ENCODE peak calls at places on chromosomes 16 and 17, in nine cellular contexts. One of them, this sample, is unnamed.
A peak's percentile ranks its signal among the peaks of the same experiment; 100 is the strongest.

GRCh38 chr17:12691173-12691572 is 25.5 kb downstream of the MYOCD start:
- DNase-seq in spleen: no peak
- DNase-seq in heart left ventricle: no peak
- DNase-seq in aorta: peak; percentile 77
- DNase-seq in prostate gland: no peak
- DNase-seq in thyroid gland: no peak
- DNase-seq in K562: no peak
- DNase-seq in CD8-positive, alpha-beta memory T cell: no peak
- DNase-seq in stomach: no peak
- DNase-seq in this sample: no peak

GRCh38 chr16:77888786-77889185 is 100.4 kb downstream of the VAT1L start:
- DNase-seq in spleen: no peak
- DNase-seq in heart left ventricle: no peak
- DNase-seq in K562: no peak
- DNase-seq in aorta: no peak
- DNase-seq in CD8-positive, alpha-beta memory T cell: no peak
- DNase-seq in thyroid gland: no peak
- DNase-seq in stomach: no peak
- DNase-seq in prostate gland: no peak
- DNase-seq in this sample: no peak

GRCh38 chr16:80900593-80900954 is 96.2 kb upstream of the CDYL2 start:
- DNase-seq in stomach: no peak
- DNase-seq in K562: no peak
- DNase-seq in thyroid gland: no peak
- DNase-seq in spleen: no peak
- DNase-seq in heart left ventricle: no peak
- DNase-seq in prostate gland: no peak
- DNase-seq in aorta: no peak
- DNase-seq in CD8-positive, alpha-beta memory T cell: no peak
- DNase-seq in this sample: no peak

GRCh38 chr16:59899940-59900339 is 1165.8 kb upstream of the GOT2 start:
- DNase-seq in K562: no peak
- DNase-seq in aorta: no peak
- DNase-seq in CD8-positive, alpha-beta memory T cell: no peak
- DNase-seq in heart left ventricle: no peak
- DNase-seq in spleen: no peak
- DNase-seq in prostate gland: no peak
- DNase-seq in stomach: no peak
- DNase-seq in thyroid gland: no peak
- DNase-seq in this sample: no peak

GRCh38 chr17:75691371-75692290 is 24.5 kb downstream of the SAP30BP start:
- DNase-seq in CD8-positive, alpha-beta memory T cell: no peak
- DNase-seq in heart left ventricle: no peak
- DNase-seq in aorta: peak; percentile 27
- DNase-seq in stomach: no peak
- DNase-seq in prostate gland: peak; percentile 80
- DNase-seq in thyroid gland: no peak
- DNase-seq in spleen: peak; percentile 34
- DNase-seq in K562: no peak
- DNase-seq in this sample: no peak

GRCh38 chr17:42249681-42250446 is 26.3 kb downstream of the STAT5B start:
- DNase-seq in aorta: no peak
- DNase-seq in prostate gland: no peak
- DNase-seq in thyroid gland: no peak
- DNase-seq in heart left ventricle: no peak
- DNase-seq in K562: no peak
- DNase-seq in CD8-positive, alpha-beta memory T cell: no peak
- DNase-seq in spleen: no peak
- DNase-seq in stomach: no peak
- DNase-seq in this sample: no peak

GRCh38 chr17:81991684-81992513 is 14.5 kb downstream of the ASPSCR1 start:
- DNase-seq in aorta: peak; percentile 90
- DNase-seq in CD8-positive, alpha-beta memory T cell: no peak
- DNase-seq in heart left ventricle: peak; percentile 80
- DNase-seq in prostate gland: peak; percentile 87
- DNase-seq in spleen: no peak
- DNase-seq in thyroid gland: peak; percentile 94
- DNase-seq in K562: no peak
- DNase-seq in stomach: peak; percentile 96
- DNase-seq in this sample: peak; percentile 93

GRCh38 chr16:31439519-31439918 is 3.1 kb downstream of the ZNF843 start:
- DNase-seq in K562: no peak
- DNase-seq in prostate gland: no peak
- DNase-seq in heart left ventricle: no peak
- DNase-seq in spleen: no peak
- DNase-seq in thyroid gland: no peak
- DNase-seq in stomach: no peak
- DNase-seq in aorta: no peak
- DNase-seq in CD8-positive, alpha-beta memory T cell: no peak
- DNase-seq in this sample: no peak

GRCh38 chr17:63611354-63611753 is 10.7 kb downstream of the TACO1 start:
- DNase-seq in prostate gland: no peak
- DNase-seq in K562: no peak
- DNase-seq in aorta: no peak
- DNase-seq in spleen: no peak
- DNase-seq in stomach: no peak
- DNase-seq in heart left ventricle: no peak
- DNase-seq in thyroid gland: no peak
- DNase-seq in CD8-positive, alpha-beta memory T cell: no peak
- DNase-seq in this sample: no peak

GRCh38 chr16:82954224-82954929 is 327.6 kb downstream of the CDH13 start:
- DNase-seq in prostate gland: no peak
- DNase-seq in CD8-positive, alpha-beta memory T cell: no peak
- DNase-seq in K562: no peak
- DNase-seq in aorta: no peak
- DNase-seq in thyroid gland: no peak
- DNase-seq in stomach: no peak
- DNase-seq in heart left ventricle: no peak
- DNase-seq in spleen: no peak
- DNase-seq in this sample: no peak

GRCh38 chr17:47106130-47106529 is 83.0 kb downstream of the CDC27 start:
- DNase-seq in CD8-positive, alpha-beta memory T cell: no peak
- DNase-seq in aorta: no peak
- DNase-seq in spleen: no peak
- DNase-seq in stomach: no peak
- DNase-seq in K562: peak; percentile 30
- DNase-seq in heart left ventricle: no peak
- DNase-seq in prostate gland: no peak
- DNase-seq in thyroid gland: no peak
- DNase-seq in this sample: no peak

GRCh38 chr16:46568472-46569230 is 52.5 kb downstream of the SHCBP1 start:
- DNase-seq in CD8-positive, alpha-beta memory T cell: no peak
- DNase-seq in prostate gland: no peak
- DNase-seq in K562: no peak
- DNase-seq in thyroid gland: no peak
- DNase-seq in heart left ventricle: no peak
- DNase-seq in aorta: no peak
- DNase-seq in spleen: no peak
- DNase-seq in stomach: no peak
- DNase-seq in this sample: no peak

GRCh38 chr17:13568746-13569739 is 32.7 kb downstream of the HS3ST3A1 start:
- DNase-seq in thyroid gland: no peak
- DNase-seq in stomach: no peak
- DNase-seq in K562: no peak
- DNase-seq in aorta: no peak
- DNase-seq in spleen: no peak
- DNase-seq in prostate gland: no peak
- DNase-seq in CD8-positive, alpha-beta memory T cell: no peak
- DNase-seq in heart left ventricle: no peak
- DNase-seq in this sample: no peak

GRCh38 chr16:22001591-22001990 is 675 bp upstream of the PDZD9 start:
- DNase-seq in CD8-positive, alpha-beta memory T cell: no peak
- DNase-seq in K562: no peak
- DNase-seq in thyroid gland: no peak
- DNase-seq in aorta: no peak
- DNase-seq in spleen: no peak
- DNase-seq in heart left ventricle: no peak
- DNase-seq in stomach: no peak
- DNase-seq in prostate gland: no peak
- DNase-seq in this sample: no peak

GRCh38 chr17:83119987-83120864 is 40.8 kb downstream of the METRNL start:
- DNase-seq in thyroid gland: no peak
- DNase-seq in spleen: peak; percentile 94
- DNase-seq in stomach: no peak
- DNase-seq in aorta: peak; percentile 72
- DNase-seq in K562: no peak
- DNase-seq in heart left ventricle: no peak
- DNase-seq in prostate gland: no peak
- DNase-seq in CD8-positive, alpha-beta memory T cell: no peak
- DNase-seq in this sample: no peak

GRCh38 chr17:62162898-62163297 is 97.8 kb upstream of the MED13 start:
- DNase-seq in K562: no peak
- DNase-seq in spleen: no peak
- DNase-seq in aorta: no peak
- DNase-seq in stomach: no peak
- DNase-seq in CD8-positive, alpha-beta memory T cell: no peak
- DNase-seq in thyroid gland: no peak
- DNase-seq in heart left ventricle: no peak
- DNase-seq in prostate gland: no peak
- DNase-seq in this sample: no peak

GRCh38 chr17:47663997-47664941 is 14.6 kb downstream of the KPNB1 start:
- DNase-seq in K562: peak; percentile 47
- DNase-seq in heart left ventricle: peak; percentile 42
- DNase-seq in prostate gland: peak; percentile 51
- DNase-seq in spleen: peak; percentile 82
- DNase-seq in stomach: peak; percentile 65
- DNase-seq in CD8-positive, alpha-beta memory T cell: peak; percentile 50
- DNase-seq in aorta: no peak
- DNase-seq in thyroid gland: peak; percentile 71
- DNase-seq in this sample: no peak

GRCh38 chr17:43085489-43085888 is 39.7 kb downstream of the BRCA1 start:
- DNase-seq in aorta: no peak
- DNase-seq in stomach: no peak
- DNase-seq in CD8-positive, alpha-beta memory T cell: no peak
- DNase-seq in K562: no peak
- DNase-seq in thyroid gland: peak; percentile 18
- DNase-seq in heart left ventricle: no peak
- DNase-seq in spleen: no peak
- DNase-seq in prostate gland: no peak
- DNase-seq in this sample: no peak

GRCh38 chr17:40813804-40814203 is 8.6 kb downstream of the KRT10 start:
- DNase-seq in aorta: no peak
- DNase-seq in heart left ventricle: no peak
- DNase-seq in spleen: no peak
- DNase-seq in K562: no peak
- DNase-seq in thyroid gland: no peak
- DNase-seq in stomach: no peak
- DNase-seq in prostate gland: no peak
- DNase-seq in CD8-positive, alpha-beta memory T cell: no peak
- DNase-seq in this sample: no peak

GRCh38 chr17:7237266-7237760 is 1.9 kb downstream of the PHF23 start:
- DNase-seq in K562: no peak
- DNase-seq in aorta: no peak
- DNase-seq in heart left ventricle: no peak
- DNase-seq in thyroid gland: no peak
- DNase-seq in CD8-positive, alpha-beta memory T cell: no peak
- DNase-seq in stomach: no peak
- DNase-seq in prostate gland: no peak
- DNase-seq in spleen: no peak
- DNase-seq in this sample: no peak
- H3K4me1 ChIP-seq in K562: peaks cover 37% of the 10 kb centered on the region
- H3K4me1 ChIP-seq in aorta: no peaks in the 10 kb centered on the region
- H3K4me1 ChIP-seq in heart left ventricle: peaks cover 24% of the 10 kb centered on the region
- H3K4me1 ChIP-seq in thyroid gland: peaks cover 47% of the 10 kb centered on the region
- H3K4me1 ChIP-seq in CD8-positive, alpha-beta memory T cell: peaks cover 52% of the 10 kb centered on the region
- H3K4me1 ChIP-seq in stomach: peaks cover 66% of the 10 kb centered on the region
- H3K4me1 ChIP-seq in prostate gland: peaks cover 18% of the 10 kb centered on the region
- H3K4me1 ChIP-seq in spleen: peaks cover 76% of the 10 kb centered on the region
- H3K4me1 ChIP-seq in this sample: peaks cover 6% of the 10 kb centered on the region

GRCh38 chr17:57530026-57530425 is 215.1 kb downstream of the CCDC182 start:
- DNase-seq in aorta: no peak
- DNase-seq in K562: no peak
- DNase-seq in CD8-positive, alpha-beta memory T cell: no peak
- DNase-seq in stomach: no peak
- DNase-seq in spleen: no peak
- DNase-seq in heart left ventricle: no peak
- DNase-seq in prostate gland: no peak
- DNase-seq in thyroid gland: peak; percentile 32
- DNase-seq in this sample: no peak
- H3K27ac ChIP-seq in aorta: no peak overlapping the region
- H3K27ac ChIP-seq in K562: no peak overlapping the region
- H3K27ac ChIP-seq in CD8-positive, alpha-beta memory T cell: no peak overlapping the region
- H3K27ac ChIP-seq in stomach: no peak overlapping the region
- H3K27ac ChIP-seq in spleen: no peak overlapping the region
- H3K27ac ChIP-seq in heart left ventricle: no peak overlapping the region
- H3K27ac ChIP-seq in prostate gland: no peak overlapping the region
- H3K27ac ChIP-seq in thyroid gland: no peak overlapping the region
- H3K27ac ChIP-seq in this sample: no peak overlapping the region

GRCh38 chr16:67942200-67942509 is 1.8 kb downstream of the LCAT start:
- DNase-seq in heart left ventricle: no peak
- DNase-seq in prostate gland: no peak
- DNase-seq in stomach: no peak
- DNase-seq in thyroid gland: peak; percentile 35
- DNase-seq in aorta: peak; percentile 78
- DNase-seq in spleen: no peak
- DNase-seq in CD8-positive, alpha-beta memory T cell: no peak
- DNase-seq in K562: peak; percentile 64
- DNase-seq in this sample: no peak
- H3K36me3 ChIP-seq in heart left ventricle: peaks cover 79% of the 10 kb centered on the region
- H3K36me3 ChIP-seq in prostate gland: peaks cover 12% of the 10 kb centered on the region
- H3K36me3 ChIP-seq in stomach: peaks cover 54% of the 10 kb centered on the region
- H3K36me3 ChIP-seq in thyroid gland: peaks cover 31% of the 10 kb centered on the region
- H3K36me3 ChIP-seq in aorta: peaks cover 21% of the 10 kb centered on the region
- H3K36me3 ChIP-seq in spleen: peaks cover 25% of the 10 kb centered on the region
- H3K36me3 ChIP-seq in CD8-positive, alpha-beta memory T cell: peaks cover 5% of the 10 kb centered on the region
- H3K36me3 ChIP-seq in K562: peaks cover 65% of the 10 kb centered on the region
- H3K36me3 ChIP-seq in this sample: peaks cover 7% of the 10 kb centered on the region

GRCh38 chr17:60165223-60165622 is 15.4 kb downstream of the CA4 start:
- DNase-seq in prostate gland: no peak
- DNase-seq in aorta: no peak
- DNase-seq in heart left ventricle: no peak
- DNase-seq in K562: peak; percentile 26
- DNase-seq in stomach: no peak
- DNase-seq in CD8-positive, alpha-beta memory T cell: no peak
- DNase-seq in spleen: no peak
- DNase-seq in thyroid gland: no peak
- DNase-seq in this sample: no peak

GRCh38 chr17:60165976-60166375 is 16.2 kb downstream of the CA4 start:
- DNase-seq in CD8-positive, alpha-beta memory T cell: no peak
- DNase-seq in K562: peak; percentile 12
- DNase-seq in spleen: no peak
- DNase-seq in heart left ventricle: no peak
- DNase-seq in thyroid gland: no peak
- DNase-seq in stomach: peak; percentile 69
- DNase-seq in prostate gland: no peak
- DNase-seq in aorta: no peak
- DNase-seq in this sample: no peak

GRCh38 chr17:60163108-60163784 is 13.5 kb downstream of the CA4 start:
- DNase-seq in stomach: no peak
- DNase-seq in aorta: no peak
- DNase-seq in spleen: no peak
- DNase-seq in K562: peak; percentile 31
- DNase-seq in thyroid gland: no peak
- DNase-seq in prostate gland: no peak
- DNase-seq in heart left ventricle: peak; percentile 56
- DNase-seq in CD8-positive, alpha-beta memory T cell: no peak
- DNase-seq in this sample: no peak

GRCh38 chr17:60164164-60164563 is 14.4 kb downstream of the CA4 start:
- DNase-seq in stomach: no peak
- DNase-seq in heart left ventricle: no peak
- DNase-seq in prostate gland: no peak
- DNase-seq in aorta: no peak
- DNase-seq in spleen: no peak
- DNase-seq in thyroid gland: no peak
- DNase-seq in K562: no peak
- DNase-seq in CD8-positive, alpha-beta memory T cell: no peak
- DNase-seq in this sample: no peak

GRCh38 chr17:60164697-60165096 is 14.9 kb downstream of the CA4 start:
- DNase-seq in stomach: no peak
- DNase-seq in spleen: no peak
- DNase-seq in CD8-positive, alpha-beta memory T cell: no peak
- DNase-seq in prostate gland: no peak
- DNase-seq in K562: peak; percentile 4
- DNase-seq in heart left ventricle: no peak
- DNase-seq in thyroid gland: no peak
- DNase-seq in aorta: no peak
- DNase-seq in this sample: no peak
- H3K4me1 ChIP-seq in stomach: peaks cover 40% of the 10 kb centered on the region
- H3K4me1 ChIP-seq in spleen: peaks cover 39% of the 10 kb centered on the region
- H3K4me1 ChIP-seq in CD8-positive, alpha-beta memory T cell: no peaks in the 10 kb centered on the region
- H3K4me1 ChIP-seq in prostate gland: no peaks in the 10 kb centered on the region
- H3K4me1 ChIP-seq in K562: peaks cover 17% of the 10 kb centered on the region
- H3K4me1 ChIP-seq in heart left ventricle: peaks cover 21% of the 10 kb centered on the region
- H3K4me1 ChIP-seq in thyroid gland: peaks cover 11% of the 10 kb centered on the region
- H3K4me1 ChIP-seq in aorta: no peaks in the 10 kb centered on the region
- H3K4me1 ChIP-seq in this sample: no peaks in the 10 kb centered on the region